ENCODE peak calls at places on chromosome 7, in ten cellular contexts. R is gastrocnemius medialis, X is DND-41, Z is A549, O is right lobe of liver, A is colonic mucosa, V is fibroblast of lung, S is astrocyte of the cerebellum, I is right atrium auricular region, M is GM12865. F is an unnamed sample.

GRCh38 chr7:151742713-151743480 is 134.0 kb downstream of the PRKAG2 start:
- DNase-seq in R (no peak), X (no peak), Z (no peak), O (peak), A (no peak), V (peak), S (no peak), I (no peak), M (no peak), F (no peak)

GRCh38 chr7:22356855-22357310 is at the start of gene RAPGEF5:
- DNase-seq in R (no peak), X (peak), Z (no peak), O (peak), A (peak), V (peak), S (no peak), I (no peak), M (peak), F (no peak)

GRCh38 chr7:10507032-10507431 is 466.6 kb upstream of the PHF14 start:
- DNase-seq in R (no peak), X (no peak), Z (no peak), O (no peak), A (no peak), V (no peak), S (no peak), I (no peak), M (no peak), F (no peak)

GRCh38 chr7:66055321-66055956 is 20.2 kb upstream of the ASL start:
- DNase-seq in R (no peak), X (no peak), Z (no peak), O (no peak), A (no peak), V (peak), S (no peak), I (no peak), M (peak), F (no peak)

GRCh38 chr7:105013283-105013817 is 655 bp upstream of the KMT2E start:
- DNase-seq in R (peak), X (peak), Z (peak), O (peak), A (peak), V (peak), S (peak), I (peak), M (peak), F (peak)

GRCh38 chr7:946256-946996 is 8.1 kb downstream of the ADAP1 start:
- DNase-seq in R (no peak), X (no peak), Z (no peak), O (peak), A (peak), V (no peak), S (no peak), I (no peak), M (no peak), F (no peak)

GRCh38 chr7:6160191-6160623 is 112.2 kb downstream of the CYTH3 start:
- DNase-seq in R (peak), X (no peak), Z (peak), O (no peak), A (peak), V (peak), S (peak), I (peak), M (no peak), F (peak)

GRCh38 chr7:103576616-103577015 is 130.6 kb upstream of the SLC26A5 start:
- DNase-seq in R (no peak), X (no peak), Z (no peak), O (no peak), A (no peak), V (no peak), S (no peak), I (no peak), M (no peak), F (no peak)

GRCh38 chr7:142459557-142459963 is 201.7 kb upstream of the PRSS58 start:
- DNase-seq in R (no peak), X (peak), Z (peak), O (no peak), A (peak), V (peak), S (peak), I (no peak), M (peak), F (no peak)

GRCh38 chr7:91310829-91311460 is 46.7 kb downstream of the FZD1 start:
- DNase-seq in R (no peak), X (no peak), Z (no peak), O (no peak), A (peak), V (peak), S (no peak), I (no peak), M (no peak), F (no peak)

GRCh38 chr7:29040570-29040906 is 82.4 kb upstream of the TRIL start:
- DNase-seq in R (no peak), X (no peak), Z (no peak), O (no peak), A (no peak), V (peak), S (no peak), I (no peak), M (no peak), F (no peak)

GRCh38 chr7:31948041-31948440 is 122.2 kb downstream of the PDE1C start:
- DNase-seq in R (no peak), X (no peak), Z (peak), O (no peak), A (no peak), V (peak), S (peak), I (no peak), M (peak), F (peak)

GRCh38 chr7:2037805-2038635 is 194.7 kb downstream of the MAD1L1 start:
- DNase-seq in R (no peak), X (peak), Z (no peak), O (peak), A (no peak), V (peak), S (peak), I (peak), M (peak), F (no peak)

GRCh38 chr7:29360633-29361625 is 166.4 kb downstream of the CHN2 start:
- DNase-seq in R (no peak), X (no peak), Z (no peak), O (no peak), A (no peak), V (no peak), S (no peak), I (no peak), M (no peak), F (no peak)

GRCh38 chr7:42226354-42226941 is 10.6 kb downstream of the GLI3 start:
- DNase-seq in R (no peak), X (no peak), Z (no peak), O (no peak), A (no peak), V (no peak), S (no peak), I (no peak), M (no peak), F (no peak)

GRCh38 chr7:30199271-30199670 is 64.5 kb downstream of the MTURN start:
- DNase-seq in R (no peak), X (no peak), Z (no peak), O (no peak), A (no peak), V (no peak), S (no peak), I (no peak), M (no peak), F (no peak)

GRCh38 chr7:122632238-122632637 is 66.7 kb downstream of the RNF133 start:
- DNase-seq in R (no peak), X (no peak), Z (no peak), O (no peak), A (no peak), V (no peak), S (no peak), I (no peak), M (no peak), F (no peak)

GRCh38 chr7:82105463-82105862 is 335.6 kb upstream of the HGF start:
- DNase-seq in R (no peak), X (no peak), Z (peak), O (no peak), A (no peak), V (peak), S (no peak), I (no peak), M (no peak), F (peak)

GRCh38 chr7:14507617-14508016 is 394.9 kb downstream of the DGKB start:
- DNase-seq in R (no peak), X (no peak), Z (no peak), O (no peak), A (no peak), V (peak), S (peak), I (no peak), M (no peak), F (no peak)

GRCh38 chr7:103651978-103652377 is 206.0 kb upstream of the SLC26A5 start:
- DNase-seq in R (no peak), X (no peak), Z (no peak), O (no peak), A (no peak), V (no peak), S (no peak), I (no peak), M (no peak), F (no peak)

GRCh38 chr7:139106959-139107358 is 2.6 kb downstream of the ZC3HAV1 start:
- DNase-seq in R (no peak), X (no peak), Z (no peak), O (no peak), A (no peak), V (no peak), S (no peak), I (no peak), M (peak), F (no peak)
- H3K4me3 ChIP-seq in R (peak), X (peak), Z (peak), O (peak), A (peak), V (peak), S (no peak), I (peak), M (peak), F (no peak)

DNA sequence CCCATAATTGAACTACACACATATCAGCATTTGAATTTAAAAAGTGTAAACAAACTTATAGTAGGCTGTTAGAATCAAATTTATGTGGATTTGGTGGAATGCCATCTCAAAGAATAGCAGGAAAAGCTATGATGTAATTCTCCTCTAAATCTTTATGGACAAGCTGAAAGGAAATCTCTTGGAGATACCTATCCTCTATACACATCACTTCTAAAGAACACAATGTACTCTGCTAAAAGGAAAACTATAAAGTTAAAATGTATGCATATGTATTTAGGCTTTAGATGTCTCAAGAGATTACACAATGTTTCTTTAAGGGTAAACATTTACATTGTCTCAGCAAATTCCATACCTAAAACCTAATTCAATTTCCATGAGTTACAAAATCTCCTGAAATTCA is 323.3 kb downstream of the CRPPA start:
- DNase-seq in R (no peak), X (no peak), Z (no peak), O (no peak), A (no peak), V (no peak), S (no peak), I (no peak), M (no peak), F (no peak)
- TF ChIP-seq CTCF in R (no peak), X (no peak), Z (no peak), O (no peak), A (no peak), V (no peak), S (no peak), I (no peak), M (no peak), F (no peak)

GRCh38 chr7:149874644-149875028 is 867 bp downstream of the ATP6V0E2 start:
- DNase-seq in R (no peak), X (no peak), Z (no peak), O (peak), A (no peak), V (no peak), S (no peak), I (no peak), M (no peak), F (no peak)
- H3K4me3 ChIP-seq in R (peak), X (peak), Z (peak), O (peak), A (no peak), V (peak), S (no peak), I (no peak), M (peak), F (peak)

GRCh38 chr7:137965942-137966624 is 35.8 kb downstream of the CREB3L2 start:
- DNase-seq in R (no peak), X (no peak), Z (no peak), O (no peak), A (no peak), V (no peak), S (no peak), I (no peak), M (no peak), F (no peak)
- TF ChIP-seq CTCF in R (no peak), X (no peak), Z (no peak), O (no peak), A (no peak), V (no peak), S (peak), I (no peak), M (no peak), F (peak)

GRCh38 chr7:93117852-93118530 is at the start of gene SAMD9:
- DNase-seq in R (peak), X (peak), Z (peak), O (no peak), A (peak), V (peak), S (peak), I (no peak), M (peak), F (peak)
- H3K4me3 ChIP-seq in R (peak), X (peak), Z (peak), O (peak), A (peak), V (peak), S (peak), I (peak), M (peak), F (peak)